ENCODE peak calls at places on chromosomes 7 and 10, in six cellular contexts. Z is activated CD8-positive, alpha-beta T cell treated with anti-CD3 and anti-CD28 coated beads for 36 hours; T is prostate gland; Y is GM06990; W is heart left ventricle; I is RWPE1. U is an unnamed sample.

GRCh38 chr10:110437761-110438341 is 59.9 kb upstream of the DUSP5 start:
- DNase-seq in Z (no peak), T (no peak), Y (no peak), W (no peak), I (no peak), U (no peak)

GRCh38 chr10:10804061-10804460 is 213.6 kb upstream of the CELF2 start:
- DNase-seq in Z (no peak), T (no peak), Y (no peak), W (no peak), I (no peak), U (no peak)

GRCh38 chr7:121447191-121447920 is 51.2 kb upstream of the FAM3C start:
- DNase-seq in Z (no peak), T (no peak), Y (no peak), W (peak; percentile 53), I (no peak), U (no peak)

GRCh38 chr7:6276911-6277408 is 4.5 kb upstream of the CYTH3 start:
- DNase-seq in Z (no peak), T (no peak), Y (no peak), W (no peak), I (peak; percentile 12), U (no peak)

GRCh38 chr10:114094795-114095194 is 51.1 kb downstream of the ADRB1 start:
- DNase-seq in Z (no peak), T (no peak), Y (peak; percentile 50), W (no peak), I (no peak), U (peak; percentile 55)

GRCh38 chr10:77926566-77927342 is at the start of gene DLG5:
- DNase-seq in Z (peak; percentile 12), T (peak; percentile 76), Y (peak; percentile 44), W (peak; percentile 71), I (peak; percentile 54), U (peak; percentile 66)

GRCh38 chr10:7035111-7035761 is 375.6 kb downstream of the SFMBT2 start:
- DNase-seq in Z (peak; percentile 76), T (no peak), Y (no peak), W (no peak), I (no peak), U (no peak)

GRCh38 chr10:132884691-132885271 is 57.6 kb downstream of the CFAP46 start:
- DNase-seq in Z (no peak), T (no peak), Y (no peak), W (no peak), I (no peak), U (no peak)

GRCh38 chr10:11003739-11004515 is 13.7 kb upstream of the CELF2 start:
- DNase-seq in Z (no peak), T (no peak), Y (no peak), W (no peak), I (no peak), U (no peak)

GRCh38 chr10:59587083-59587755 is 122.4 kb downstream of the SLC16A9 start:
- DNase-seq in Z (no peak), T (peak; percentile 53), Y (no peak), W (no peak), I (peak; percentile 61), U (no peak)

GRCh38 chr10:66366163-66366562 is 559.7 kb upstream of the LRRTM3 start:
- DNase-seq in Z (no peak), T (no peak), Y (no peak), W (no peak), I (no peak), U (no peak)

GRCh38 chr7:2164156-2164555 is 68.6 kb downstream of the MAD1L1 start:
- DNase-seq in Z (no peak), T (no peak), Y (no peak), W (no peak), I (no peak), U (no peak)

GRCh38 chr10:97333351-97333600 is 1.3 kb downstream of the FRAT2 start:
- DNase-seq in Z (peak; percentile 59), T (no peak), Y (no peak), W (no peak), I (peak; percentile 57), U (no peak)

GRCh38 chr7:22214000-22214399 is 143.0 kb downstream of the RAPGEF5 start:
- DNase-seq in Z (no peak), T (no peak), Y (no peak), W (peak; percentile 47), I (no peak), U (no peak)

GRCh38 chr7:114450431-114450830 is 35.8 kb downstream of the FOXP2 start:
- DNase-seq in Z (no peak), T (no peak), Y (no peak), W (no peak), I (no peak), U (no peak)

GRCh38 chr10:5596611-5597341 is 69.6 kb downstream of the ASB13 start:
- DNase-seq in Z (no peak), T (no peak), Y (no peak), W (no peak), I (no peak), U (no peak)

GRCh38 chr7:156969972-156970420 is 20.5 kb downstream of the NOM1 start:
- DNase-seq in Z (no peak), T (peak; percentile 43), Y (no peak), W (no peak), I (no peak), U (no peak)

GRCh38 chr10:74854610-74855009 is 28.2 kb downstream of the KAT6B start:
- DNase-seq in Z (no peak), T (no peak), Y (peak; percentile 9), W (no peak), I (no peak), U (no peak)

GRCh38 chr7:43394441-43395130 is 188.3 kb upstream of the STK17A start:
- DNase-seq in Z (no peak), T (no peak), Y (no peak), W (no peak), I (peak; percentile 50), U (no peak)

GRCh38 chr7:1531979-1532455 is 1.5 kb downstream of the MAFK start:
- DNase-seq in Z (peak; percentile 33), T (peak; percentile 62), Y (peak; percentile 17), W (no peak), I (no peak), U (no peak)

GRCh38 chr10:124417846-124418725 is 637 bp downstream of the OAT start:
- DNase-seq in Z (peak; percentile 61), T (peak; percentile 21), Y (peak; percentile 43), W (peak; percentile 63), I (peak; percentile 63), U (peak; percentile 27)

GRCh38 chr7:136114966-136115762 is 138.0 kb upstream of the MTPN start:
- DNase-seq in Z (peak; percentile 73), T (no peak), Y (peak; percentile 13), W (no peak), I (peak; percentile 13), U (peak; percentile 64)

GRCh38 chr7:42699415-42700178 is 212.3 kb downstream of the C7orf25 start:
- DNase-seq in Z (no peak), T (no peak), Y (no peak), W (no peak), I (no peak), U (no peak)

DNA sequence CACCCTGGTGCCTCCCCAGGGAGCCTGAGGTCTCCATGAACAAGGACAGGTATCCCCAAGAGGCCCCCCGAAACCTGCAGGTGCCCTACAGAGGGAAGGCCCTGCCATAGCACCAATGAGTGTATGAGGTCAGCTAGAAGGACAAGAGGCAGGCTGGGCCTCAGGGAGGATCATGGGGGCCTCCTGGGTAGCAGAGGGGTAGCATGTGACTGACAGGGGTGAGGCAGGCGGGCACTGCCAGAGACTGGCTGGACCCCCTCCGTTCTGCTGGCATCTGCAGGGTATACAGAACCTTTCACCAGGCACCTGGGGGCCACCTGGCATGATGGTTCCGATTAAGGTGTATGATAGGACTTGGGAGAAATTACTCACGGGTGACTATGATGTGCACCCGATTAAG is 79.2 kb upstream of the KCTD7 start:
- DNase-seq in Z (no peak), T (no peak), Y (no peak), W (no peak), I (no peak), U (no peak)
- TF ChIP-seq CTCF in Z (no peak), T (no peak), Y (no peak), W (no peak), I (no peak), U (no peak)

GRCh38 chr10:92627845-92628480 is 35.0 kb downstream of the KIF11 start:
- DNase-seq in Z (no peak), T (no peak), Y (no peak), W (no peak), I (no peak), U (no peak)
- TF ChIP-seq CTCF in Z (no peak), T (no peak), Y (no peak), W (no peak), I (no peak), U (no peak)

GRCh38 chr7:78019457-78020130 is 221.0 kb downstream of the PHTF2 start:
- DNase-seq in Z (peak; percentile 63), T (peak; percentile 91), Y (peak; percentile 62), W (peak; percentile 94), I (peak; percentile 79), U (peak; percentile 81)
- TF ChIP-seq CTCF in Z (no peak), T (peak; percentile 15), Y (peak; percentile 6), W (no peak), I (no peak), U (no peak)

GRCh38 chr10:25174461-25175230 is at the start of gene GPR158:
- DNase-seq in Z (peak; percentile 71), T (peak; percentile 77), Y (peak; percentile 17), W (peak; percentile 90), I (peak; percentile 86), U (peak; percentile 73)

GRCh38 chr10:25175527-25176420 is 973 bp downstream of the GPR158 start:
- DNase-seq in Z (no peak), T (peak; percentile 5), Y (no peak), W (no peak), I (no peak), U (no peak)

GRCh38 chr10:25177093-25177753 is 2.4 kb downstream of the GPR158 start:
- DNase-seq in Z (no peak), T (no peak), Y (no peak), W (no peak), I (no peak), U (no peak)

GRCh38 chr10:25177754-25178135 is 2.9 kb downstream of the GPR158 start:
- DNase-seq in Z (no peak), T (no peak), Y (no peak), W (no peak), I (no peak), U (no peak)

DNA sequence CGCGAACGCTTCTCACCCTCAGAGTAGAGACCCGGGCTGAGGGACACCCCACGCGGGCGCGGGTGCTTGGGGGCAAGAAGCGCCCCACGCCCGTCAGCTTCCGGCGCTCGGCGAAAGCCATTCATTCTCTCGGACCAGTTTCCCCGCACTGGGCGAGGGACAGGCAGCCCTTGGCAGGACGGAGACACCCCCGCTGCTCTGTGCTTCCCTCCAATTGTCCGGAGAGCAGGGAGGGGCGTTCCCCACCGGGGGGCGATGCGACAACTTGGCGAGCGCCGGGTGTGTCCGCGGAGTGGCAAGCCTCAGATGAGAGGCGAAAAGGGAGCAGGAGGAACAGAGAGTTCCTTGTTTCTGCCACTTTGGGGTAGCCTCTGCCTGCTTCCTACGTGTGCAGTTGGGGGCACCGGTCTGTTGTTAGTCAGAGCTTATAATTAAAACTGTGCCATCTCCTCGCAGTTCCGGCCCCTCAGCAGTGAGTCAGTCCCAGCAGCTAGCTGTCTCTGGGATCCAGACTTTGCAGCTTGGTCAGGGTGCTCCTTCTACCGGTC is 1.7 kb downstream of the GPR158 start:
- DNase-seq in Z (peak; percentile 31), T (no peak), Y (peak; percentile 5), W (no peak), I (no peak), U (no peak)
- TF ChIP-seq CTCF in Z (no peak), T (no peak), Y (no peak), W (no peak), I (no peak), U (no peak)